ENCODE peak calls at places on chromosomes 7 and 10, in five cellular contexts. F, J, U, D and N are unnamed samples.

GRCh38 chr7:127588019-127588696 is at the start of gene ARF5:
- DNase-seq in F (peak), J (peak), U (peak), D (no peak), N (peak)

GRCh38 chr7:115707236-115707635 is 323.3 kb downstream of the TFEC start:
- DNase-seq in F (peak), J (peak), U (no peak), D (no peak), N (peak)

GRCh38 chr10:33008499-33009243 is 50.6 kb upstream of the ITGB1 start:
- DNase-seq in F (peak), J (peak), U (peak), D (peak), N (peak)

GRCh38 chr7:20435305-20435704 is 104.6 kb downstream of the ITGB8 start:
- DNase-seq in F (no peak), J (peak), U (no peak), D (peak), N (no peak)

GRCh38 chr10:45502458-45502857 is 128.4 kb downstream of the ALOX5 start:
- DNase-seq in F (no peak), J (no peak), U (no peak), D (no peak), N (no peak)

GRCh38 chr10:76119515-76119914 is 688.1 kb downstream of the LRMDA start:
- DNase-seq in F (no peak), J (no peak), U (no peak), D (no peak), N (no peak)

GRCh38 chr10:6203331-6204062 is 765 bp downstream of the PFKFB3 start:
- DNase-seq in F (no peak), J (peak), U (peak), D (no peak), N (peak)

GRCh38 chr7:101169838-101170531 is 4.6 kb upstream of the VGF start:
- DNase-seq in F (peak), J (peak), U (peak), D (no peak), N (peak)

GRCh38 chr7:1721047-1721687 is 51.1 kb downstream of the ELFN1 start:
- DNase-seq in F (no peak), J (no peak), U (no peak), D (no peak), N (no peak)

GRCh38 chr7:134420509-134421125 is 38.3 kb downstream of the AKR1B1 start:
- DNase-seq in F (no peak), J (peak), U (no peak), D (no peak), N (peak)

GRCh38 chr10:43118631-43119415 is 19.4 kb upstream of the CSGALNACT2 start:
- DNase-seq in F (no peak), J (no peak), U (no peak), D (no peak), N (no peak)

GRCh38 chr10:125848857-125849256 is 25.5 kb downstream of the BCCIP start:
- DNase-seq in F (no peak), J (no peak), U (no peak), D (no peak), N (no peak)

GRCh38 chr10:63331586-63331985 is 134.2 kb downstream of the JMJD1C start:
- DNase-seq in F (no peak), J (no peak), U (no peak), D (no peak), N (no peak)

GRCh38 chr7:47634273-47634672 is 52.4 kb upstream of the TNS3 start:
- DNase-seq in F (no peak), J (no peak), U (no peak), D (no peak), N (no peak)

GRCh38 chr10:24901686-24902399 is 50.6 kb downstream of the PRTFDC1 start:
- DNase-seq in F (no peak), J (no peak), U (no peak), D (peak), N (peak)